ENCODE peak calls at places on chromosomes 4 and X, in nine cellular contexts. One of them, this sample, is unnamed.

GRCh38 chrX:3345281-3346081 is 971 bp downstream of the MXRA5 start:
- DNase-seq in astrocyte of the hippocampus: peak
- DNase-seq in right lobe of liver: peak
- DNase-seq in stimulated activated CD4-positive, alpha-beta T cell treated with anti-CD3 and anti-CD28 coated beads, TNF-alpha, amount 100 ng/mL, for 1 hour: no peak
- DNase-seq in NCI-H1105: no peak
- DNase-seq in endothelial cell: peak
- DNase-seq in iris pigment epithelial cell: peak
- DNase-seq in neuronal stem cell: peak
- DNase-seq in activated CD4-positive, alpha-beta T cell treated with anti-CD3 and anti-CD28 coated beads for 1 hour: no peak
- DNase-seq in this sample: no peak

GRCh38 chr4:17324431-17324830 is 187.5 kb downstream of the QDPR start:
- DNase-seq in astrocyte of the hippocampus: peak
- DNase-seq in right lobe of liver: no peak
- DNase-seq in stimulated activated CD4-positive, alpha-beta T cell treated with anti-CD3 and anti-CD28 coated beads, TNF-alpha, amount 100 ng/mL, for 1 hour: no peak
- DNase-seq in NCI-H1105: no peak
- DNase-seq in endothelial cell: peak
- DNase-seq in iris pigment epithelial cell: peak
- DNase-seq in neuronal stem cell: peak
- DNase-seq in activated CD4-positive, alpha-beta T cell treated with anti-CD3 and anti-CD28 coated beads for 1 hour: no peak
- DNase-seq in this sample: no peak

GRCh38 chr4:128386761-128387599 is 99.4 kb upstream of the PGRMC2 start:
- DNase-seq in astrocyte of the hippocampus: peak
- DNase-seq in right lobe of liver: peak
- DNase-seq in stimulated activated CD4-positive, alpha-beta T cell treated with anti-CD3 and anti-CD28 coated beads, TNF-alpha, amount 100 ng/mL, for 1 hour: no peak
- DNase-seq in NCI-H1105: peak
- DNase-seq in endothelial cell: no peak
- DNase-seq in iris pigment epithelial cell: peak
- DNase-seq in neuronal stem cell: no peak
- DNase-seq in activated CD4-positive, alpha-beta T cell treated with anti-CD3 and anti-CD28 coated beads for 1 hour: no peak
- DNase-seq in this sample: no peak

GRCh38 chr4:38449506-38450174 is 214.4 kb upstream of the KLF3 start:
- DNase-seq in astrocyte of the hippocampus: peak
- DNase-seq in right lobe of liver: peak
- DNase-seq in stimulated activated CD4-positive, alpha-beta T cell treated with anti-CD3 and anti-CD28 coated beads, TNF-alpha, amount 100 ng/mL, for 1 hour: no peak
- DNase-seq in NCI-H1105: no peak
- DNase-seq in endothelial cell: no peak
- DNase-seq in iris pigment epithelial cell: peak
- DNase-seq in neuronal stem cell: no peak
- DNase-seq in activated CD4-positive, alpha-beta T cell treated with anti-CD3 and anti-CD28 coated beads for 1 hour: no peak
- DNase-seq in this sample: no peak

GRCh38 chrX:129933700-129934099 is 27.7 kb downstream of the UTP14A start:
- DNase-seq in astrocyte of the hippocampus: no peak
- DNase-seq in right lobe of liver: no peak
- DNase-seq in stimulated activated CD4-positive, alpha-beta T cell treated with anti-CD3 and anti-CD28 coated beads, TNF-alpha, amount 100 ng/mL, for 1 hour: no peak
- DNase-seq in NCI-H1105: no peak
- DNase-seq in endothelial cell: no peak
- DNase-seq in iris pigment epithelial cell: no peak
- DNase-seq in neuronal stem cell: no peak
- DNase-seq in activated CD4-positive, alpha-beta T cell treated with anti-CD3 and anti-CD28 coated beads for 1 hour: no peak
- DNase-seq in this sample: no peak

GRCh38 chr4:127708985-127709384 is 21.2 kb upstream of the SLC25A31 start:
- DNase-seq in astrocyte of the hippocampus: peak
- DNase-seq in right lobe of liver: no peak
- DNase-seq in stimulated activated CD4-positive, alpha-beta T cell treated with anti-CD3 and anti-CD28 coated beads, TNF-alpha, amount 100 ng/mL, for 1 hour: no peak
- DNase-seq in NCI-H1105: peak
- DNase-seq in endothelial cell: no peak
- DNase-seq in iris pigment epithelial cell: peak
- DNase-seq in neuronal stem cell: no peak
- DNase-seq in activated CD4-positive, alpha-beta T cell treated with anti-CD3 and anti-CD28 coated beads for 1 hour: no peak
- DNase-seq in this sample: no peak

GRCh38 chr4:32025840-32026459 is 1305.8 kb downstream of the PCDH7 start:
- DNase-seq in astrocyte of the hippocampus: peak
- DNase-seq in right lobe of liver: no peak
- DNase-seq in stimulated activated CD4-positive, alpha-beta T cell treated with anti-CD3 and anti-CD28 coated beads, TNF-alpha, amount 100 ng/mL, for 1 hour: no peak
- DNase-seq in NCI-H1105: peak
- DNase-seq in endothelial cell: no peak
- DNase-seq in iris pigment epithelial cell: peak
- DNase-seq in neuronal stem cell: no peak
- DNase-seq in activated CD4-positive, alpha-beta T cell treated with anti-CD3 and anti-CD28 coated beads for 1 hour: no peak
- DNase-seq in this sample: peak

GRCh38 chr4:102036619-102037376 is 246.3 kb downstream of the BANK1 start:
- DNase-seq in astrocyte of the hippocampus: peak
- DNase-seq in right lobe of liver: no peak
- DNase-seq in stimulated activated CD4-positive, alpha-beta T cell treated with anti-CD3 and anti-CD28 coated beads, TNF-alpha, amount 100 ng/mL, for 1 hour: no peak
- DNase-seq in NCI-H1105: no peak
- DNase-seq in endothelial cell: no peak
- DNase-seq in iris pigment epithelial cell: peak
- DNase-seq in neuronal stem cell: no peak
- DNase-seq in activated CD4-positive, alpha-beta T cell treated with anti-CD3 and anti-CD28 coated beads for 1 hour: no peak
- DNase-seq in this sample: no peak

GRCh38 chr4:79882806-79883205 is 190.2 kb downstream of the ANTXR2 start:
- DNase-seq in astrocyte of the hippocampus: no peak
- DNase-seq in right lobe of liver: no peak
- DNase-seq in stimulated activated CD4-positive, alpha-beta T cell treated with anti-CD3 and anti-CD28 coated beads, TNF-alpha, amount 100 ng/mL, for 1 hour: no peak
- DNase-seq in NCI-H1105: no peak
- DNase-seq in endothelial cell: no peak
- DNase-seq in iris pigment epithelial cell: no peak
- DNase-seq in neuronal stem cell: no peak
- DNase-seq in activated CD4-positive, alpha-beta T cell treated with anti-CD3 and anti-CD28 coated beads for 1 hour: no peak
- DNase-seq in this sample: no peak

GRCh38 chr4:185998791-185999190 is 70.2 kb upstream of the TLR3 start:
- DNase-seq in astrocyte of the hippocampus: peak
- DNase-seq in right lobe of liver: no peak
- DNase-seq in stimulated activated CD4-positive, alpha-beta T cell treated with anti-CD3 and anti-CD28 coated beads, TNF-alpha, amount 100 ng/mL, for 1 hour: no peak
- DNase-seq in NCI-H1105: no peak
- DNase-seq in endothelial cell: no peak
- DNase-seq in iris pigment epithelial cell: peak
- DNase-seq in neuronal stem cell: no peak
- DNase-seq in activated CD4-positive, alpha-beta T cell treated with anti-CD3 and anti-CD28 coated beads for 1 hour: no peak
- DNase-seq in this sample: no peak

GRCh38 chr4:174260099-174260498 is 23.4 kb downstream of the FBXO8 start:
- DNase-seq in astrocyte of the hippocampus: no peak
- DNase-seq in right lobe of liver: no peak
- DNase-seq in stimulated activated CD4-positive, alpha-beta T cell treated with anti-CD3 and anti-CD28 coated beads, TNF-alpha, amount 100 ng/mL, for 1 hour: no peak
- DNase-seq in NCI-H1105: no peak
- DNase-seq in endothelial cell: no peak
- DNase-seq in iris pigment epithelial cell: peak
- DNase-seq in neuronal stem cell: no peak
- DNase-seq in activated CD4-positive, alpha-beta T cell treated with anti-CD3 and anti-CD28 coated beads for 1 hour: no peak
- DNase-seq in this sample: no peak

GRCh38 chrX:72062890-72063289 is 68.8 kb downstream of the RTL5 start:
- DNase-seq in astrocyte of the hippocampus: no peak
- DNase-seq in right lobe of liver: no peak
- DNase-seq in stimulated activated CD4-positive, alpha-beta T cell treated with anti-CD3 and anti-CD28 coated beads, TNF-alpha, amount 100 ng/mL, for 1 hour: no peak
- DNase-seq in NCI-H1105: no peak
- DNase-seq in endothelial cell: no peak
- DNase-seq in iris pigment epithelial cell: no peak
- DNase-seq in neuronal stem cell: no peak
- DNase-seq in activated CD4-positive, alpha-beta T cell treated with anti-CD3 and anti-CD28 coated beads for 1 hour: no peak
- DNase-seq in this sample: no peak

GRCh38 chr4:54384563-54384962 is 155.5 kb downstream of the PDGFRA start:
- DNase-seq in astrocyte of the hippocampus: peak
- DNase-seq in right lobe of liver: no peak
- DNase-seq in stimulated activated CD4-positive, alpha-beta T cell treated with anti-CD3 and anti-CD28 coated beads, TNF-alpha, amount 100 ng/mL, for 1 hour: no peak
- DNase-seq in NCI-H1105: no peak
- DNase-seq in endothelial cell: peak
- DNase-seq in iris pigment epithelial cell: peak
- DNase-seq in neuronal stem cell: no peak
- DNase-seq in activated CD4-positive, alpha-beta T cell treated with anti-CD3 and anti-CD28 coated beads for 1 hour: no peak
- DNase-seq in this sample: no peak

GRCh38 chr4:182770969-182771330 is 146.2 kb downstream of the DCTD start:
- DNase-seq in astrocyte of the hippocampus: peak
- DNase-seq in right lobe of liver: no peak
- DNase-seq in stimulated activated CD4-positive, alpha-beta T cell treated with anti-CD3 and anti-CD28 coated beads, TNF-alpha, amount 100 ng/mL, for 1 hour: no peak
- DNase-seq in NCI-H1105: no peak
- DNase-seq in endothelial cell: no peak
- DNase-seq in iris pigment epithelial cell: peak
- DNase-seq in neuronal stem cell: no peak
- DNase-seq in activated CD4-positive, alpha-beta T cell treated with anti-CD3 and anti-CD28 coated beads for 1 hour: no peak
- DNase-seq in this sample: no peak

GRCh38 chr4:41358626-41359025 is 101.9 kb downstream of the UCHL1 start:
- DNase-seq in astrocyte of the hippocampus: peak
- DNase-seq in right lobe of liver: peak
- DNase-seq in stimulated activated CD4-positive, alpha-beta T cell treated with anti-CD3 and anti-CD28 coated beads, TNF-alpha, amount 100 ng/mL, for 1 hour: no peak
- DNase-seq in NCI-H1105: no peak
- DNase-seq in endothelial cell: no peak
- DNase-seq in iris pigment epithelial cell: no peak
- DNase-seq in neuronal stem cell: no peak
- DNase-seq in activated CD4-positive, alpha-beta T cell treated with anti-CD3 and anti-CD28 coated beads for 1 hour: no peak
- DNase-seq in this sample: no peak

GRCh38 chr4:18405054-18405453 is 383.5 kb upstream of the LCORL start:
- DNase-seq in astrocyte of the hippocampus: no peak
- DNase-seq in right lobe of liver: no peak
- DNase-seq in stimulated activated CD4-positive, alpha-beta T cell treated with anti-CD3 and anti-CD28 coated beads, TNF-alpha, amount 100 ng/mL, for 1 hour: no peak
- DNase-seq in NCI-H1105: no peak
- DNase-seq in endothelial cell: no peak
- DNase-seq in iris pigment epithelial cell: no peak
- DNase-seq in neuronal stem cell: no peak
- DNase-seq in activated CD4-positive, alpha-beta T cell treated with anti-CD3 and anti-CD28 coated beads for 1 hour: no peak
- DNase-seq in this sample: no peak

GRCh38 chr4:104589264-104589868 is 94.7 kb upstream of the CXXC4 start:
- DNase-seq in astrocyte of the hippocampus: no peak
- DNase-seq in right lobe of liver: no peak
- DNase-seq in stimulated activated CD4-positive, alpha-beta T cell treated with anti-CD3 and anti-CD28 coated beads, TNF-alpha, amount 100 ng/mL, for 1 hour: no peak
- DNase-seq in NCI-H1105: peak
- DNase-seq in endothelial cell: no peak
- DNase-seq in iris pigment epithelial cell: peak
- DNase-seq in neuronal stem cell: no peak
- DNase-seq in activated CD4-positive, alpha-beta T cell treated with anti-CD3 and anti-CD28 coated beads for 1 hour: no peak
- DNase-seq in this sample: no peak

GRCh38 chrX:57918750-57919436 is 8.6 kb upstream of the ZXDA start:
- DNase-seq in astrocyte of the hippocampus: peak
- DNase-seq in right lobe of liver: no peak
- DNase-seq in stimulated activated CD4-positive, alpha-beta T cell treated with anti-CD3 and anti-CD28 coated beads, TNF-alpha, amount 100 ng/mL, for 1 hour: no peak
- DNase-seq in NCI-H1105: no peak
- DNase-seq in endothelial cell: no peak
- DNase-seq in iris pigment epithelial cell: peak
- DNase-seq in neuronal stem cell: no peak
- DNase-seq in activated CD4-positive, alpha-beta T cell treated with anti-CD3 and anti-CD28 coated beads for 1 hour: no peak
- DNase-seq in this sample: no peak

GRCh38 chr4:183201331-183201730 is 102.3 kb downstream of the WWC2 start:
- DNase-seq in astrocyte of the hippocampus: peak
- DNase-seq in right lobe of liver: no peak
- DNase-seq in stimulated activated CD4-positive, alpha-beta T cell treated with anti-CD3 and anti-CD28 coated beads, TNF-alpha, amount 100 ng/mL, for 1 hour: no peak
- DNase-seq in NCI-H1105: no peak
- DNase-seq in endothelial cell: no peak
- DNase-seq in iris pigment epithelial cell: peak
- DNase-seq in neuronal stem cell: no peak
- DNase-seq in activated CD4-positive, alpha-beta T cell treated with anti-CD3 and anti-CD28 coated beads for 1 hour: no peak
- DNase-seq in this sample: no peak

GRCh38 chr4:107247738-107248137 is 211.6 kb upstream of the DKK2 start:
- DNase-seq in astrocyte of the hippocampus: no peak
- DNase-seq in right lobe of liver: no peak
- DNase-seq in stimulated activated CD4-positive, alpha-beta T cell treated with anti-CD3 and anti-CD28 coated beads, TNF-alpha, amount 100 ng/mL, for 1 hour: no peak
- DNase-seq in NCI-H1105: no peak
- DNase-seq in endothelial cell: no peak
- DNase-seq in iris pigment epithelial cell: peak
- DNase-seq in neuronal stem cell: no peak
- DNase-seq in activated CD4-positive, alpha-beta T cell treated with anti-CD3 and anti-CD28 coated beads for 1 hour: no peak
- DNase-seq in this sample: no peak

GRCh38 chrX:73849054-73849453 is 286.1 kb downstream of the CHIC1 start:
- DNase-seq in astrocyte of the hippocampus: no peak
- DNase-seq in right lobe of liver: no peak
- DNase-seq in stimulated activated CD4-positive, alpha-beta T cell treated with anti-CD3 and anti-CD28 coated beads, TNF-alpha, amount 100 ng/mL, for 1 hour: no peak
- DNase-seq in NCI-H1105: no peak
- DNase-seq in endothelial cell: no peak
- DNase-seq in iris pigment epithelial cell: no peak
- DNase-seq in neuronal stem cell: peak
- DNase-seq in activated CD4-positive, alpha-beta T cell treated with anti-CD3 and anti-CD28 coated beads for 1 hour: no peak
- DNase-seq in this sample: no peak

GRCh38 chr4:116070283-116070682 is 956.9 kb upstream of the NDST4 start:
- DNase-seq in astrocyte of the hippocampus: no peak
- DNase-seq in right lobe of liver: no peak
- DNase-seq in stimulated activated CD4-positive, alpha-beta T cell treated with anti-CD3 and anti-CD28 coated beads, TNF-alpha, amount 100 ng/mL, for 1 hour: no peak
- DNase-seq in NCI-H1105: no peak
- DNase-seq in endothelial cell: no peak
- DNase-seq in iris pigment epithelial cell: peak
- DNase-seq in neuronal stem cell: no peak
- DNase-seq in activated CD4-positive, alpha-beta T cell treated with anti-CD3 and anti-CD28 coated beads for 1 hour: no peak
- DNase-seq in this sample: no peak

GRCh38 chr4:55312491-55313101 is 33.4 kb upstream of the SRD5A3 start:
- DNase-seq in astrocyte of the hippocampus: peak
- DNase-seq in right lobe of liver: no peak
- DNase-seq in stimulated activated CD4-positive, alpha-beta T cell treated with anti-CD3 and anti-CD28 coated beads, TNF-alpha, amount 100 ng/mL, for 1 hour: no peak
- DNase-seq in NCI-H1105: no peak
- DNase-seq in endothelial cell: peak
- DNase-seq in iris pigment epithelial cell: peak
- DNase-seq in neuronal stem cell: no peak
- DNase-seq in activated CD4-positive, alpha-beta T cell treated with anti-CD3 and anti-CD28 coated beads for 1 hour: no peak
- DNase-seq in this sample: peak

GRCh38 chrX:7170903-7171302 is 22.9 kb upstream of the PUDP start:
- DNase-seq in astrocyte of the hippocampus: no peak
- DNase-seq in right lobe of liver: no peak
- DNase-seq in stimulated activated CD4-positive, alpha-beta T cell treated with anti-CD3 and anti-CD28 coated beads, TNF-alpha, amount 100 ng/mL, for 1 hour: peak
- DNase-seq in NCI-H1105: no peak
- DNase-seq in endothelial cell: peak
- DNase-seq in iris pigment epithelial cell: peak
- DNase-seq in neuronal stem cell: no peak
- DNase-seq in activated CD4-positive, alpha-beta T cell treated with anti-CD3 and anti-CD28 coated beads for 1 hour: peak
- DNase-seq in this sample: no peak

GRCh38 chrX:22634081-22634480 is 361.4 kb downstream of the CBLL2 start:
- DNase-seq in astrocyte of the hippocampus: peak
- DNase-seq in right lobe of liver: no peak
- DNase-seq in stimulated activated CD4-positive, alpha-beta T cell treated with anti-CD3 and anti-CD28 coated beads, TNF-alpha, amount 100 ng/mL, for 1 hour: no peak
- DNase-seq in NCI-H1105: no peak
- DNase-seq in endothelial cell: no peak
- DNase-seq in iris pigment epithelial cell: peak
- DNase-seq in neuronal stem cell: no peak
- DNase-seq in activated CD4-positive, alpha-beta T cell treated with anti-CD3 and anti-CD28 coated beads for 1 hour: no peak
- DNase-seq in this sample: no peak

GRCh38 chr4:122759639-122760310 is 27.3 kb downstream of the BBS12 start:
- DNase-seq in astrocyte of the hippocampus: no peak
- DNase-seq in right lobe of liver: no peak
- DNase-seq in stimulated activated CD4-positive, alpha-beta T cell treated with anti-CD3 and anti-CD28 coated beads, TNF-alpha, amount 100 ng/mL, for 1 hour: no peak
- DNase-seq in NCI-H1105: no peak
- DNase-seq in endothelial cell: no peak
- DNase-seq in iris pigment epithelial cell: no peak
- DNase-seq in neuronal stem cell: no peak
- DNase-seq in activated CD4-positive, alpha-beta T cell treated with anti-CD3 and anti-CD28 coated beads for 1 hour: no peak
- DNase-seq in this sample: no peak

GRCh38 chr4:85423414-85423813 is 51.5 kb upstream of the ARHGAP24 start:
- DNase-seq in astrocyte of the hippocampus: no peak
- DNase-seq in right lobe of liver: no peak
- DNase-seq in stimulated activated CD4-positive, alpha-beta T cell treated with anti-CD3 and anti-CD28 coated beads, TNF-alpha, amount 100 ng/mL, for 1 hour: no peak
- DNase-seq in NCI-H1105: no peak
- DNase-seq in endothelial cell: no peak
- DNase-seq in iris pigment epithelial cell: peak
- DNase-seq in neuronal stem cell: no peak
- DNase-seq in activated CD4-positive, alpha-beta T cell treated with anti-CD3 and anti-CD28 coated beads for 1 hour: no peak
- DNase-seq in this sample: no peak

GRCh38 chr4:123952530-123953274 is 556.1 kb downstream of the SPRY1 start:
- DNase-seq in astrocyte of the hippocampus: peak
- DNase-seq in right lobe of liver: no peak
- DNase-seq in stimulated activated CD4-positive, alpha-beta T cell treated with anti-CD3 and anti-CD28 coated beads, TNF-alpha, amount 100 ng/mL, for 1 hour: no peak
- DNase-seq in NCI-H1105: no peak
- DNase-seq in endothelial cell: no peak
- DNase-seq in iris pigment epithelial cell: peak
- DNase-seq in neuronal stem cell: no peak
- DNase-seq in activated CD4-positive, alpha-beta T cell treated with anti-CD3 and anti-CD28 coated beads for 1 hour: no peak
- DNase-seq in this sample: peak